ENCODE peak calls at places on chromosomes 12 and 14, in five cellular contexts. G is tibial nerve, S is gastrocnemius medialis, D is HCT116, T is prostate gland. J is an unnamed sample.

GRCh38 chr12:30795660-30796507 is 41.1 kb upstream of the CAPRIN2 start:
- DNase-seq in S (peak; percentile 27), D (peak; percentile 64), T (no peak), G (no peak), J (peak; percentile 17)

GRCh38 chr14:73467377-73467776 is 9.0 kb upstream of the NUMB start:
- DNase-seq in T (no peak), G (no peak), D (no peak), S (no peak), J (no peak)

GRCh38 chr14:75295061-75295461 is 16.4 kb downstream of the FOS start:
- DNase-seq in G (peak; percentile 53), S (peak; percentile 72), D (no peak), T (peak; percentile 50), J (peak; percentile 56)

GRCh38 chr12:118514297-118514696 is 137.9 kb downstream of the SUDS3 start:
- DNase-seq in T (no peak), D (no peak), S (no peak), G (no peak), J (no peak)

GRCh38 chr12:104747330-104747729 is 210.8 kb downstream of the SLC41A2 start:
- DNase-seq in T (no peak), S (no peak), G (no peak), D (no peak), J (no peak)

GRCh38 chr12:132222096-132222807 is 78.0 kb downstream of the NOC4L start:
- DNase-seq in G (no peak), S (no peak), T (no peak), D (peak; percentile 71), J (peak; percentile 38)

GRCh38 chr12:123983822-123984485 is 10.9 kb downstream of the ZNF664 start:
- DNase-seq in D (peak; percentile 60), S (peak; percentile 36), G (no peak), T (peak; percentile 27), J (peak; percentile 76)

GRCh38 chr14:77094672-77095284 is 3.3 kb upstream of the CIPC start:
- DNase-seq in S (peak; percentile 72), G (peak; percentile 74), D (peak; percentile 83), T (peak; percentile 58), J (peak; percentile 90)

GRCh38 chr12:52564582-52564981 is 9.1 kb downstream of the KRT74 start:
- DNase-seq in G (no peak), T (no peak), S (no peak), D (no peak), J (no peak)

GRCh38 chr12:106193404-106194215 is 54.2 kb downstream of the CKAP4 start:
- DNase-seq in G (no peak), T (no peak), S (no peak), D (no peak), J (no peak)

GRCh38 chr12:57202321-57202720 is 14.3 kb upstream of the NXPH4 start:
- DNase-seq in S (no peak), T (no peak), D (no peak), G (no peak), J (no peak)

GRCh38 chr12:132385375-132385774 is 56.0 kb upstream of the GALNT9 start:
- DNase-seq in S (no peak), T (no peak), G (no peak), D (no peak), J (no peak)

GRCh38 chr12:40793471-40793870 is 101.2 kb downstream of the CNTN1 start:
- DNase-seq in D (no peak), G (no peak), T (no peak), S (no peak), J (no peak)

GRCh38 chr14:79802096-79802495 is 409.2 kb downstream of the DIO2 start:
- DNase-seq in G (no peak), D (no peak), T (no peak), S (no peak), J (no peak)

GRCh38 chr12:82758743-82759142 is 72.0 kb downstream of the TMTC2 start:
- DNase-seq in S (no peak), D (no peak), T (no peak), G (no peak), J (no peak)

GRCh38 chr12:130651188-130651587 is 64.9 kb downstream of the RIMBP2 start:
- DNase-seq in T (no peak), G (no peak), D (no peak), S (no peak), J (no peak)

GRCh38 chr14:22994762-22995275 is 12.5 kb upstream of the AJUBA start:
- DNase-seq in D (no peak), G (no peak), T (peak; percentile 67), S (no peak), J (peak; percentile 53)

GRCh38 chr12:105725054-105725453 is 394.6 kb downstream of the C12orf75 start:
- DNase-seq in G (no peak), S (no peak), T (no peak), D (no peak), J (no peak)

GRCh38 chr14:92039073-92039719 is 663 bp downstream of the TRIP11 start:
- DNase-seq in T (no peak), D (peak; percentile 49), G (no peak), S (peak; percentile 46), J (no peak)

GRCh38 chr14:33602396-33602795 is 348.5 kb downstream of the EGLN3 start:
- DNase-seq in G (no peak), D (no peak), T (no peak), S (no peak), J (no peak)

GRCh38 chr12:46470975-46471374 is 98.4 kb upstream of the SLC38A2 start:
- DNase-seq in S (no peak), D (peak; percentile 86), T (no peak), G (no peak), J (no peak)

GRCh38 chr12:48423200-48423599 is 49.2 kb upstream of the ANP32D start:
- DNase-seq in D (no peak), G (no peak), T (no peak), S (no peak), J (no peak)

GRCh38 chr12:102329883-102330282 is 132.2 kb upstream of the PMCH start:
- DNase-seq in S (no peak), G (no peak), D (no peak), T (no peak), J (no peak)

GRCh38 chr12:104137175-104137901 is 672 bp downstream of the NFYB start:
- DNase-seq in S (peak; percentile 23), G (no peak), T (peak; percentile 17), D (no peak), J (peak; percentile 69)

GRCh38 chr14:77158175-77158908 is 16.8 kb upstream of the ZDHHC22 start:
- DNase-seq in D (no peak), G (no peak), S (peak; percentile 62), T (no peak), J (peak; percentile 25)

GRCh38 chr12:76020281-76020680 is 11.3 kb downstream of the PHLDA1 start:
- DNase-seq in S (peak; percentile 32), G (no peak), D (peak; percentile 81), T (peak; percentile 14), J (no peak)

DNA sequence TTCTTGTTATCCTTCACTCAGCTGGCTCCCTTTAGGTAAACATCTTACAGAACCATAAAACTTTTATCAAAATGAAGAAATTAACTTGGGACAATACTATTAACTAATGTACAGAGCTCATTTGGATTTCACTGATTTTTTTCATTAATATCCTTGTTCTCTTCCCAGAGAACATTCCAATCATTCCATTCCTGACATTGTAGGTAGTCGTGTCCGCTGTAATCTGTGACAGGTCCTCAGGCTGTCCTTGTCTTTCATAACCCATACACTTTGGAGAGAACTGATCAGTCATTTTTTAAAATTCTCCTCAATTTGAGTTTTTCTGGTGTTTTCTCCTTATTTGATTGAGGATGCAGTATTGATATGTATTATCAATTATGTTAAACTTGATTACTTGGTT is 916.8 kb downstream of the GALC start:
- DNase-seq in S (no peak), D (no peak), G (no peak), T (no peak), J (no peak)
- TF ChIP-seq POLR2A in S (no peak), D (no peak), G (no peak), T (no peak), J (no peak)

GRCh38 chr12:59834659-59835474 is 239.0 kb downstream of the SLC16A7 start:
- DNase-seq in D (peak; percentile 13), S (no peak), T (no peak), G (no peak), J (peak; percentile 54)

GRCh38 chr12:59844775-59845174 is 248.9 kb downstream of the SLC16A7 start:
- DNase-seq in S (no peak), D (no peak), G (no peak), T (no peak), J (no peak)

GRCh38 chr12:59843260-59843843 is 247.5 kb downstream of the SLC16A7 start:
- DNase-seq in S (no peak), D (no peak), T (no peak), G (no peak), J (no peak)

DNA sequence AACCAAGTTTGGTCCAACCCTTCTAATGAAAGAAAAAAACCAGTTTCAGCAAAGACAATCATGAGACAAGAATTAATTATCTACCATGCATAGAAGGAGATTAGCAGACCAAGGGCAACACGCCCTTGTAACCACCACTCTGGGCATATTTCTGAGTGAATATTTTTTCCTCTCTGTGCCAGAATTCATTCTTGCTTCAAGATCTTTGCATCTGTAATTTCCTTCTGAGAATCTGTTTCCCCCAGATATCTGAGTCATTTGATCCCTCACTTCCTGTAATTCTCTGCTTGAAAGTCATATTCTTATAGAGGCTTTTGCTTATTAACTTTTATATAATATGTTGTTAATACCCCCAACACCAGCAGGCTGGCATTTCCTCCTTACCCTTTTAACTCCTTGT is 243.7 kb downstream of the SLC16A7 start:
- DNase-seq in D (no peak), S (no peak), T (no peak), G (no peak), J (peak; percentile 42)
- TF ChIP-seq POLR2A in D (no peak), S (no peak), T (no peak), G (no peak), J (no peak)

DNA sequence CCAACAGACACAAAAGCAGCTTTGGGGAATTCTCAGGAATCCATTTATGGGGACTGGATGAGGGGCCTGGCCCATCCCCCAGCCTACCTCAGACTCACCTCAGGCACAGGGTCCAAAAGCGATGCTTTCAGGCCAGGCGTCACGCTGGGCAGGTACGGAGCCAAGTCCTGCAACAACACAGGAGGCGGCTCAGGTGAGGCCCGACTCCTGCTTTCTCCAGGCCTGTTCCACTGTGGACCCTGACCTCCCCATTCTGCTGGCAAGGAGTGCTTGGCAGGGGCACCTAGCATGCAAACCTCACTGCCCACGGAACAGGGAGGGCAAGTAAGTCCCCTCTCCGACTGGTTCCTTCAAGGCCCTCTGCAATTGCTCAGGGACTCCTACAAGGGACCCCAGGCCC is 28.6 kb upstream of the RAB35 start:
- DNase-seq in D (no peak), T (no peak), S (no peak), G (no peak), J (no peak)
- TF ChIP-seq POLR2A in D (no peak), T (no peak), S (no peak), G (no peak), J (no peak)

DNA sequence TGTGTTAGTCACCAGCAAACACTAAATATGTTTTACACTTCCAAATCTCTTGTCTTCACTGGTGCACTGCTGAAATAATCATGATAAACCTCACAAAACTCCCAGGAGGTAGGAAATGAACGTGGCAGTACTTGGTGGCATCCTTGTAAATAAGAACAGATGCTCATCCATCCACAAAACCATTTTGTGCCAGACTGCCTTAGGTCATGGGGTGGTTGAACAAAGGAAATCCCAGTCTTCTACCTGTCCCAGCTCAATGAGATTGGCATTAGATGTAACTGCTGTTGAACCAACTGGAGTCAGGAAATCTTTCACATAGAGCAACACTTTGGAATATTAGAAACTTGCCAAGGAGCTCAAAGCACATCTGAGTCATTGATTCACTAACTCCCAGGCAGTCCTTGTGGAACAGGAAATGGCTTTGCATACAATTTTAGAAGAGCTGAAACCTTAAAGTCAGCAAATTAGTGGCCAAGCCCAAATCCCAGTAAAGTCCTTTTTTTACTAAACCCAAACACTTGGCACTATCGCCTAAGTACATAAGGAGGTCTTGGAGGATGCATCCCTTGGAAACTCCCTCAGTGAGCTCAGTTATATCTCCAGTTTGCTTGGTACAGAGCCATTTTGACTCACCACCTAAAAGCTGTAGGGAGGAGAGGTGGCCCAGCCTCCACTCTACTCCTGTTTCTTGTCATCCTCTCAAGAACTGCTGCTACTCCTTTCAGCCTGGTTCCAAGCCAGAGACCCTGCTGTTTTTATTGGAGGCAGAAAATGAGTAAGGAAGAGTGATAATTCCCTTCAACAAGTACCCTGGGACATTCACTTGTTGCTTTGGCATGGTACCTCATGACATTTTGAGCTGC is 208.0 kb downstream of the NOVA1 start:
- DNase-seq in D (no peak), T (no peak), S (no peak), G (no peak), J (no peak)
- TF ChIP-seq POLR2A in D (no peak), T (no peak), S (no peak), G (no peak), J (no peak)

J was measured in erythroblast.